ENCODE peak calls at places on chromosome 18, in seven cellular contexts. X is sigmoid colon, W is A549, F is IMR-90, C is upper lobe of left lung, B is HCT116, O is heart left ventricle. G is an unnamed sample.

GRCh38 chr18:23902396-23902795 is 112.2 kb upstream of the TTC39C start:
- DNase-seq in X (no peak), O (no peak), W (no peak), F (no peak), C (no peak), B (no peak), G (no peak)

GRCh38 chr18:28177828-28178635 is 1.1 kb upstream of the CDH2 start:
- DNase-seq in B (no peak), O (peak; percentile 77), X (no peak), W (peak; percentile 66), F (peak; percentile 36), C (no peak), G (no peak)

GRCh38 chr18:59929621-59930295 is 30.0 kb downstream of the PMAIP1 start:
- DNase-seq in C (no peak), O (no peak), X (no peak), W (no peak), B (no peak), F (peak; percentile 52), G (no peak)

GRCh38 chr18:24050916-24051255 is 36.3 kb downstream of the TTC39C start:
- DNase-seq in B (no peak), C (no peak), X (no peak), W (no peak), F (no peak), O (no peak), G (no peak)

GRCh38 chr18:72768681-72769229 is 99.0 kb downstream of the NETO1 start:
- DNase-seq in B (no peak), W (no peak), O (no peak), C (no peak), X (no peak), F (no peak), G (no peak)

GRCh38 chr18:26621161-26622026 is 73.0 kb upstream of the KCTD1 start:
- DNase-seq in C (peak; percentile 55), F (no peak), B (peak; percentile 23), O (no peak), X (no peak), W (peak; percentile 68), G (no peak)

GRCh38 chr18:68734311-68734710 is 19.4 kb upstream of the TMX3 start:
- DNase-seq in F (peak; percentile 59), B (no peak), C (no peak), X (no peak), W (no peak), O (no peak), G (no peak)

GRCh38 chr18:55907352-55908045 is 319.5 kb upstream of the TCF4 start:
- DNase-seq in X (no peak), B (no peak), C (no peak), W (no peak), F (peak; percentile 13), O (no peak), G (no peak)

GRCh38 chr18:78742346-78742745 is 237.3 kb upstream of the SALL3 start:
- DNase-seq in W (no peak), F (no peak), B (no peak), X (no peak), C (no peak), O (no peak), G (no peak)

GRCh38 chr18:23735021-23735464 is 45.8 kb downstream of the LAMA3 start:
- DNase-seq in O (no peak), B (no peak), C (no peak), F (no peak), X (no peak), W (peak; percentile 16), G (no peak)

GRCh38 chr18:8616026-8616401 is 6.8 kb downstream of the RAB12 start:
- DNase-seq in O (no peak), F (no peak), X (no peak), B (no peak), W (no peak), C (no peak), G (no peak)

GRCh38 chr18:30135938-30136337 is 906.6 kb downstream of the DSC3 start:
- DNase-seq in B (no peak), C (no peak), O (no peak), W (no peak), F (no peak), X (no peak), G (no peak)

GRCh38 chr18:68611301-68611700 is 103.6 kb downstream of the TMX3 start:
- DNase-seq in F (no peak), B (no peak), C (no peak), O (no peak), X (no peak), W (no peak), G (no peak)

GRCh38 chr18:39799010-39799409 is 2156.0 kb upstream of the PIK3C3 start:
- DNase-seq in X (no peak), F (no peak), B (no peak), W (peak; percentile 17), C (no peak), O (no peak), G (no peak)

GRCh38 chr18:26540041-26540628 is 8.2 kb downstream of the KCTD1 start:
- DNase-seq in B (no peak), O (no peak), F (no peak), X (no peak), C (no peak), W (peak; percentile 30), G (no peak)

GRCh38 chr18:76953186-76953982 is 131.0 kb downstream of the ZNF236 start:
- DNase-seq in W (no peak), C (peak; percentile 91), O (peak; percentile 80), X (peak; percentile 87), F (peak; percentile 7), B (no peak), G (no peak)

DNA sequence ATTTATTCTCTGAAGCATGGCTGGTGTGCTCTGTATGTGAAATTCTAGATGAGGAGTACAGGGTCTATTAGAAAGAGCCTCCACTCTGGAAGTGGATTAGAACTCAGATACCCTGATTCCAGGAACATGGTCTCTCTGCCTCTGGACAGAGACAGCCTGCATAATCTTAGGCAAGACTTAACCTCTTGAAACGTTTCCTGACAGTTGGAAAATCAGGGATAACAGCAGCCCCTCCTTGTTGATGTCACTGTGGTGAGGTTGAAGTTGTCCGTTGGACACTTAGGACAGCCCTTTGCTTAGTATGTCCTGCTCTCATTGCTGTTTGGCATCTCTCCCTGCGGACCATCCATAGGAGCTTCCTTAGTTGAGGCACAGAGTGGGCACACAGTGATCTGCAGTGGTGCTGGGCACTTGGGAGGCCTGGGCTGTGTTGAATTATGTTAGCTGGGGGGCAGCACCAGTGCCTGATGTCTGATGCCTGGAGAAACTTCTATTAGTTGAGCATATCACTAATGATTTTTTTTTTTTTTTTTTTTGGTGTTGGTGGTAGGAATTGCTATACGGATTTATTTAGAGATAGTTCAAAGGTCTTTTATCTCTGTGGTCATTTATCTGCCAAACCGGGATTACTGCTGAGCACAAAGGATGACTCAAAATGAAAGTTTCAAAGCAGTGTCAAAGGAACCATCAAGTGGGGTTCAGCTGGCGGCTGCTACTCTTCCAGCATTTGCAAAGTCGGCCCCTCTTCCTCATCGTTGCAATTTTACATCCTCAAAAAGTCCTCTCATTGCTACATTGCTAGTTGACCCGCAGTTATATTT is 28.8 kb downstream of the SETBP1 start:
- DNase-seq in O (no peak), F (no peak), B (no peak), C (no peak), X (no peak), W (no peak), G (no peak)
- H3K27ac ChIP-seq in O (peak overlapping the region; percentile 72), F (no peak overlapping the region), B (no peak overlapping the region), C (peak overlapping the region; percentile 56), X (peak overlapping the region; percentile 79), W (no peak overlapping the region), G (peak overlapping the region; percentile 87)

GRCh38 chr18:32091724-32092421 is at the start of gene RNF138:
- DNase-seq in F (peak; percentile 76), W (peak; percentile 90), X (peak; percentile 95), O (peak; percentile 93), C (peak; percentile 94), B (peak; percentile 74), G (peak; percentile 58)
- TF ChIP-seq POLR2A in F (peak; percentile 46), W (peak; percentile 48), X (peak; percentile 64), O (peak; percentile 42), C (peak; percentile 90), B (no peak), G (no peak)

GRCh38 chr18:54608008-54608642 is 17.1 kb downstream of the DYNAP start:
- DNase-seq in W (no peak), O (no peak), X (no peak), C (no peak), F (peak; percentile 1), B (no peak), G (no peak)
- H3K4me3 ChIP-seq in W (peak overlapping the region; percentile 37), O (peak overlapping the region; percentile 16), X (no peak overlapping the region), C (peak overlapping the region; percentile 18), F (no peak overlapping the region), B (peak overlapping the region; percentile 21), G (peak overlapping the region; percentile 30)

GRCh38 chr18:51399491-51400122 is 202.1 kb upstream of the MEX3C start:
- DNase-seq in B (no peak), F (no peak), C (no peak), O (no peak), W (no peak), X (no peak), G (no peak)
- H3K27ac ChIP-seq in B (no peak overlapping the region), F (no peak overlapping the region), C (no peak overlapping the region), O (no peak overlapping the region), W (no peak overlapping the region), X (no peak overlapping the region), G (no peak overlapping the region)

DNA sequence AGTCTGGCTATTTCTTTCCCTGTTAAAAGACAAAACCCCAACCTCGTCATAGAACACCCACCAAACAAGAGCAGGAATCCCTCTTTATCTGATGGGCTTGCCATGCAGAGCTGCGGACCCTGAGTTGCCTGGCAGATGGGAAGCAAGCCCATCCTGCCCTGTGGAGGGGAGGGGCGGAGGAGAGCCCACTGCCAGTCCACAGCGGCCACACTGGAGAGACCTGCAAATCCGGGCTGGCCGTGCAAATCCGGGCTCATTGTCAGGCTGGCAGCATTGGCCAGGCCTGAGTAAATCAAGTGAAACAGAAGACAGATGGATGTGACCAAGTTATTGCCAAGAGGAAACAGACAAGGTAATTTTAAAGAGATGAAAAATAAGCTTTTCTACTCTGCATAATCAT is 22.0 kb downstream of the MYL12B start:
- DNase-seq in W (no peak), B (no peak), O (no peak), C (no peak), F (no peak), X (no peak), G (no peak)
- TF ChIP-seq POLR2A in W (no peak), B (no peak), O (no peak), C (no peak), F (no peak), X (no peak), G (no peak)

G was measured in esophagus squamous epithelium.